ENCODE peak calls at places on chromosome 19, in five cellular contexts. G is tibial artery, Q is cardiac fibroblast, N is progenitor cell of endocrine pancreas, E is MCF 10A. F is an unnamed sample.

GRCh38 chr19:6516018-6516658 is 14.0 kb upstream of the TUBB4A start:
- DNase-seq in G (peak; percentile 87), Q (peak; percentile 96), N (peak; percentile 72), E (peak; percentile 95), F (peak; percentile 79)

GRCh38 chr19:17871878-17872250 is at the start of gene SLC5A5:
- DNase-seq in G (no peak), Q (no peak), N (no peak), E (no peak), F (no peak)

GRCh38 chr19:10508707-10509106 is 5.6 kb upstream of the KEAP1 start:
- DNase-seq in G (no peak), Q (no peak), N (no peak), E (peak; percentile 31), F (no peak)

GRCh38 chr19:1247747-1248453 is 483 bp upstream of the MIDN start:
- DNase-seq in G (peak; percentile 91), Q (peak; percentile 72), N (no peak), E (peak; percentile 63), F (no peak)

GRCh38 chr19:12453495-12453894 is 12.7 kb upstream of the ZNF443 start:
- DNase-seq in G (no peak), Q (no peak), N (no peak), E (no peak), F (no peak)

GRCh38 chr19:35518313-35518712 is 4.9 kb upstream of the DMKN start:
- DNase-seq in G (no peak), Q (peak; percentile 97), N (no peak), E (peak; percentile 91), F (no peak)

GRCh38 chr19:35279985-35280821 is 2.1 kb upstream of the HAMP start:
- DNase-seq in G (no peak), Q (no peak), N (no peak), E (no peak), F (no peak)

GRCh38 chr19:58559275-58560006 is 1.0 kb upstream of the UBE2M start:
- DNase-seq in G (peak; percentile 97), Q (peak; percentile 95), N (peak; percentile 74), E (peak; percentile 95), F (peak; percentile 64)

GRCh38 chr19:16121141-16121540 is 9.5 kb downstream of the RAB8A start:
- DNase-seq in G (no peak), Q (no peak), N (no peak), E (no peak), F (no peak)

GRCh38 chr19:2302319-2303208 is 5.4 kb downstream of the LINGO3 start:
- DNase-seq in G (no peak), Q (peak; percentile 59), N (no peak), E (no peak), F (no peak)

GRCh38 chr19:7223429-7223828 is 70.8 kb downstream of the INSR start:
- DNase-seq in G (no peak), Q (no peak), N (no peak), E (no peak), F (no peak)

GRCh38 chr19:17097593-17098126 is 22.1 kb downstream of the MYO9B start:
- DNase-seq in G (no peak), Q (peak; percentile 72), N (no peak), E (peak; percentile 52), F (no peak)

GRCh38 chr19:17125728-17126677 is 50.4 kb downstream of the MYO9B start:
- DNase-seq in G (peak; percentile 94), Q (peak; percentile 56), N (no peak), E (no peak), F (no peak)

GRCh38 chr19:38736413-38737280 is 7.6 kb downstream of the CAPN12 start:
- DNase-seq in G (no peak), Q (no peak), N (peak; percentile 48), E (peak; percentile 26), F (no peak)

GRCh38 chr19:611506-611869 is 21.8 kb downstream of the HCN2 start:
- DNase-seq in G (no peak), Q (peak; percentile 74), N (no peak), E (peak; percentile 86), F (no peak)

GRCh38 chr19:13401388-13401787 is 104.9 kb downstream of the CACNA1A start:
- DNase-seq in G (no peak), Q (peak; percentile 52), N (no peak), E (peak; percentile 40), F (no peak)

GRCh38 chr19:38850976-38851621 is 1.3 kb upstream of the HNRNPL start:
- DNase-seq in G (peak; percentile 75), Q (no peak), N (peak; percentile 19), E (no peak), F (no peak)

GRCh38 chr19:30116984-30117555 is 175.0 kb downstream of the URI1 start:
- DNase-seq in G (no peak), Q (no peak), N (no peak), E (no peak), F (no peak)

GRCh38 chr19:4362038-4362828 is 18.9 kb downstream of the MPND start:
- DNase-seq in G (peak; percentile 63), Q (no peak), N (no peak), E (no peak), F (no peak)

GRCh38 chr19:3224346-3225325 is at the start of gene CELF5:
- DNase-seq in G (no peak), Q (peak; percentile 37), N (peak; percentile 52), E (peak; percentile 36), F (peak; percentile 71)

GRCh38 chr19:38395381-38396127 is 7.1 kb downstream of the SPRED3 start:
- DNase-seq in G (no peak), Q (no peak), N (no peak), E (no peak), F (no peak)

GRCh38 chr19:6501740-6502648 is at the start of gene TUBB4A:
- DNase-seq in G (no peak), Q (no peak), N (peak; percentile 39), E (no peak), F (peak; percentile 44)

GRCh38 chr19:13100871-13101589 is 1.6 kb downstream of the LYL1 start:
- DNase-seq in G (peak; percentile 69), Q (no peak), N (no peak), E (peak; percentile 34), F (no peak)

GRCh38 chr19:16325161-16325527 is 518 bp downstream of the KLF2 start:
- DNase-seq in G (peak; percentile 77), Q (no peak), N (peak; percentile 33), E (no peak), F (no peak)

GRCh38 chr19:32876919-32877285 is 7.3 kb upstream of the SLC7A9 start:
- DNase-seq in G (no peak), Q (peak; percentile 39), N (no peak), E (no peak), F (no peak)

GRCh38 chr19:42420055-42420544 is 7.1 kb downstream of the LIPE start:
- DNase-seq in G (no peak), Q (peak; percentile 52), N (no peak), E (peak; percentile 89), F (no peak)

GRCh38 chr19:38362076-38362945 is 12.1 kb upstream of the PSMD8 start:
- DNase-seq in G (peak; percentile 82), Q (peak; percentile 53), N (peak; percentile 75), E (peak; percentile 70), F (peak; percentile 79)

GRCh38 chr19:1073063-1073955 is 6.3 kb downstream of the ARHGAP45 start:
- DNase-seq in G (no peak), Q (no peak), N (no peak), E (no peak), F (no peak)

GRCh38 chr19:48656840-48657474 is 11.0 kb upstream of the CA11 start:
- DNase-seq in G (no peak), Q (peak; percentile 79), N (no peak), E (peak; percentile 81), F (no peak)

GRCh38 chr19:35977446-35978222 is 17.4 kb upstream of the SDHAF1 start:
- DNase-seq in G (no peak), Q (no peak), N (no peak), E (no peak), F (no peak)

GRCh38 chr19:41323430-41324125 is 13.6 kb downstream of the CCDC97 start:
- DNase-seq in G (peak; percentile 91), Q (peak; percentile 96), N (no peak), E (peak; percentile 82), F (no peak)

GRCh38 chr19:44686896-44687295 is 12.1 kb upstream of the CEACAM16 start:
- DNase-seq in G (no peak), Q (no peak), N (no peak), E (no peak), F (no peak)
- TF ChIP-seq CTCF in G (no peak), Q (no peak), N (no peak), E (no peak), F (no peak)

GRCh38 chr19:19533826-19534225 is 4.2 kb upstream of the CILP2 start:
- DNase-seq in G (no peak), Q (no peak), N (no peak), E (no peak), F (no peak)

GRCh38 chr19:19530889-19531288 is 2.2 kb downstream of the YJEFN3 start:
- DNase-seq in G (no peak), Q (no peak), N (no peak), E (no peak), F (no peak)

GRCh38 chr19:19530423-19530804 is 1.7 kb downstream of the YJEFN3 start:
- DNase-seq in G (no peak), Q (peak; percentile 28), N (no peak), E (no peak), F (no peak)

GRCh38 chr19:19532806-19533701 is 4.3 kb downstream of the YJEFN3 start:
- DNase-seq in G (no peak), Q (no peak), N (no peak), E (no peak), F (no peak)

DNA sequence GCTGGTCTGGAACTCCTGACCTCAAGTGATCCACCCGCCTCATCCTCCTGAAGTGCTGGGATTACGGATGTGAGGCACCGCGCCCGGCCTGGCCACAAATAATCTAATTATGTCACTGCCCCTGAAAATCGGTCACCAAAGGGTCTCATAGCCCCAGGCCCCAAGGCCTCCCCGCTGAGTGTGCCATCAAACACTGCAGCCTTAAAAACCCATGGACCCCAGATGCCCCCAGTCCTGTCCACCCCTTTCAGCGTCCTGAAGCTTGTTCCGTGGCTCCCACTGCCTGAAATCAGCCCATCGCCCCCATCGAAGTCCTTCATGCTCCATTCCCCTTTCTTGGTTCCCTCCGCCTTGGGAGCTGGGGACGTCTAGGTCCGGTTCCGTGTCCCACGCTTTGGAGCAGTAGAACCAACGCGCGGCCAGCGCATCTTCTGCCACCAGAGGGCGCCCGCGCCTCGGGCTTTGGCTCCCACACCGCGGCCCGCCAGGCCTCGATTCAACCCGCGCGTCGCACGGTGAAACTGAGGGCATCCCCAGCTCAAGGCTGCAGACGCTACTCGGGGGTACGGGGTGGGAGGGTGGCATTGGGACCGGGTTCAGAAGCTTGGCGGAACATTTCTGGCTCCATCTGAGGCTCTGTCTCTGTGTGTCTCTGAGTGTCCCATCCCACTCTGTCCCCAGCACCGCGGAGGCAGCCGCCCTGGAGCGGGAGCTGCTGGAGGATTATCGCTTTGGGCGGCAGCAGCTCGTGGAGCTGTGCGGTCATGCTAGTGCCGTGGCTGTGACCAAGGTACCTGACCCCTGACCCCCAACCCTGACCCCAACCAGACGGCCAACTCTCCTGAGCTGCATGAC is 3.5 kb downstream of the YJEFN3 start:
- DNase-seq in G (peak; percentile 88), Q (peak; percentile 67), N (peak; percentile 76), E (peak; percentile 80), F (peak; percentile 90)
- TF ChIP-seq CTCF in G (peak; percentile 90), Q (peak; percentile 96), N (peak; percentile 95), E (peak; percentile 89), F (peak; percentile 92)

GRCh38 chr19:8456064-8456463 is 11.3 kb downstream of the HNRNPM start:
- DNase-seq in G (no peak), Q (no peak), N (no peak), E (peak; percentile 27), F (no peak)
- TF ChIP-seq CTCF in G (no peak), Q (peak; percentile 33), N (peak; percentile 30), E (no peak), F (no peak)

GRCh38 chr19:5489511-5489910 is 34.3 kb downstream of the ZNRF4 start:
- DNase-seq in G (no peak), Q (no peak), N (no peak), E (no peak), F (no peak)
- TF ChIP-seq CTCF in G (no peak), Q (no peak), N (no peak), E (no peak), F (no peak)